ENCODE peak calls at places on chromosomes 5 and 9, in nine cellular contexts. One of them, this sample, is unnamed.

GRCh38 chr5:38783011-38783551 is 62.7 kb upstream of the OSMR start:
- ATAC-seq in SK-N-SH treated with all-trans-retinoic acid at 6 μM for 48 hours: peak; percentile 95
- ATAC-seq in stimulated activated naive B cell treated with anti-CD40 and anti-IgM and Interleukin-4, amounts not matched to agents 10 μg/mL and 1 μg/mL and 100 μg/mL, for 72 hours: no peak
- ATAC-seq in right cardiac atrium: peak; percentile 94
- ATAC-seq in activated T-helper 17 cell treated with anti-CD3 and anti-CD28 coated beads, Interleukin-2, amount 50 U/mL, for 72 hours: no peak
- ATAC-seq in activated CD4-positive, CD25-positive, alpha-beta regulatory T cell treated with anti-CD3 and anti-CD28 coated beads, Interleukin-2, amount 50 U/mL, for 24 hours: no peak
- ATAC-seq in activated naive CD8-positive, alpha-beta T cell treated with anti-CD3 and anti-CD28 coated beads, Interleukin-2, amount 10 ng/mL, durations not matched to agents 7 days and 5 days: no peak
- ATAC-seq in CD4-positive, alpha-beta T cell: no peak
- ATAC-seq in activated T-cell treated with anti-CD3 and anti-CD28 coated beads, Interleukin-2, amount 50 U/mL, for 72 hours: no peak
- ATAC-seq in this sample: no peak

GRCh38 chr5:109416882-109417281 is 7.1 kb upstream of the PJA2 start:
- ATAC-seq in CD4-positive, alpha-beta T cell: no peak
- ATAC-seq in activated T-helper 17 cell treated with anti-CD3 and anti-CD28 coated beads, Interleukin-2, amount 50 U/mL, for 72 hours: no peak
- ATAC-seq in activated naive CD8-positive, alpha-beta T cell treated with anti-CD3 and anti-CD28 coated beads, Interleukin-2, amount 10 ng/mL, durations not matched to agents 7 days and 5 days: no peak
- ATAC-seq in SK-N-SH treated with all-trans-retinoic acid at 6 μM for 48 hours: no peak
- ATAC-seq in stimulated activated naive B cell treated with anti-CD40 and anti-IgM and Interleukin-4, amounts not matched to agents 10 μg/mL and 1 μg/mL and 100 μg/mL, for 72 hours: no peak
- ATAC-seq in activated CD4-positive, CD25-positive, alpha-beta regulatory T cell treated with anti-CD3 and anti-CD28 coated beads, Interleukin-2, amount 50 U/mL, for 24 hours: no peak
- ATAC-seq in activated T-cell treated with anti-CD3 and anti-CD28 coated beads, Interleukin-2, amount 50 U/mL, for 72 hours: no peak
- ATAC-seq in right cardiac atrium: no peak
- ATAC-seq in this sample: no peak

GRCh38 chr9:20111173-20111843 is 322.5 kb upstream of the SLC24A2 start:
- ATAC-seq in activated naive CD8-positive, alpha-beta T cell treated with anti-CD3 and anti-CD28 coated beads, Interleukin-2, amount 10 ng/mL, durations not matched to agents 7 days and 5 days: no peak
- ATAC-seq in activated T-helper 17 cell treated with anti-CD3 and anti-CD28 coated beads, Interleukin-2, amount 50 U/mL, for 72 hours: no peak
- ATAC-seq in stimulated activated naive B cell treated with anti-CD40 and anti-IgM and Interleukin-4, amounts not matched to agents 10 μg/mL and 1 μg/mL and 100 μg/mL, for 72 hours: no peak
- ATAC-seq in CD4-positive, alpha-beta T cell: no peak
- ATAC-seq in SK-N-SH treated with all-trans-retinoic acid at 6 μM for 48 hours: no peak
- ATAC-seq in activated T-cell treated with anti-CD3 and anti-CD28 coated beads, Interleukin-2, amount 50 U/mL, for 72 hours: no peak
- ATAC-seq in activated CD4-positive, CD25-positive, alpha-beta regulatory T cell treated with anti-CD3 and anti-CD28 coated beads, Interleukin-2, amount 50 U/mL, for 24 hours: no peak
- ATAC-seq in right cardiac atrium: no peak
- ATAC-seq in this sample: no peak

GRCh38 chr5:17012289-17012688 is 76.2 kb upstream of the MYO10 start:
- ATAC-seq in CD4-positive, alpha-beta T cell: no peak
- ATAC-seq in right cardiac atrium: no peak
- ATAC-seq in activated naive CD8-positive, alpha-beta T cell treated with anti-CD3 and anti-CD28 coated beads, Interleukin-2, amount 10 ng/mL, durations not matched to agents 7 days and 5 days: no peak
- ATAC-seq in activated T-helper 17 cell treated with anti-CD3 and anti-CD28 coated beads, Interleukin-2, amount 50 U/mL, for 72 hours: no peak
- ATAC-seq in SK-N-SH treated with all-trans-retinoic acid at 6 μM for 48 hours: no peak
- ATAC-seq in activated CD4-positive, CD25-positive, alpha-beta regulatory T cell treated with anti-CD3 and anti-CD28 coated beads, Interleukin-2, amount 50 U/mL, for 24 hours: no peak
- ATAC-seq in activated T-cell treated with anti-CD3 and anti-CD28 coated beads, Interleukin-2, amount 50 U/mL, for 72 hours: no peak
- ATAC-seq in stimulated activated naive B cell treated with anti-CD40 and anti-IgM and Interleukin-4, amounts not matched to agents 10 μg/mL and 1 μg/mL and 100 μg/mL, for 72 hours: no peak
- ATAC-seq in this sample: no peak

GRCh38 chr5:53045263-53045662 is 56.1 kb downstream of the ITGA2 start:
- ATAC-seq in activated naive CD8-positive, alpha-beta T cell treated with anti-CD3 and anti-CD28 coated beads, Interleukin-2, amount 10 ng/mL, durations not matched to agents 7 days and 5 days: no peak
- ATAC-seq in CD4-positive, alpha-beta T cell: no peak
- ATAC-seq in stimulated activated naive B cell treated with anti-CD40 and anti-IgM and Interleukin-4, amounts not matched to agents 10 μg/mL and 1 μg/mL and 100 μg/mL, for 72 hours: no peak
- ATAC-seq in right cardiac atrium: peak; percentile 71
- ATAC-seq in activated CD4-positive, CD25-positive, alpha-beta regulatory T cell treated with anti-CD3 and anti-CD28 coated beads, Interleukin-2, amount 50 U/mL, for 24 hours: no peak
- ATAC-seq in activated T-cell treated with anti-CD3 and anti-CD28 coated beads, Interleukin-2, amount 50 U/mL, for 72 hours: no peak
- ATAC-seq in activated T-helper 17 cell treated with anti-CD3 and anti-CD28 coated beads, Interleukin-2, amount 50 U/mL, for 72 hours: no peak
- ATAC-seq in SK-N-SH treated with all-trans-retinoic acid at 6 μM for 48 hours: no peak
- ATAC-seq in this sample: no peak

GRCh38 chr5:151338734-151339133 is 8.6 kb downstream of the SLC36A2 start:
- ATAC-seq in activated naive CD8-positive, alpha-beta T cell treated with anti-CD3 and anti-CD28 coated beads, Interleukin-2, amount 10 ng/mL, durations not matched to agents 7 days and 5 days: peak; percentile 42
- ATAC-seq in activated T-cell treated with anti-CD3 and anti-CD28 coated beads, Interleukin-2, amount 50 U/mL, for 72 hours: no peak
- ATAC-seq in activated CD4-positive, CD25-positive, alpha-beta regulatory T cell treated with anti-CD3 and anti-CD28 coated beads, Interleukin-2, amount 50 U/mL, for 24 hours: no peak
- ATAC-seq in right cardiac atrium: no peak
- ATAC-seq in activated T-helper 17 cell treated with anti-CD3 and anti-CD28 coated beads, Interleukin-2, amount 50 U/mL, for 72 hours: no peak
- ATAC-seq in stimulated activated naive B cell treated with anti-CD40 and anti-IgM and Interleukin-4, amounts not matched to agents 10 μg/mL and 1 μg/mL and 100 μg/mL, for 72 hours: no peak
- ATAC-seq in CD4-positive, alpha-beta T cell: no peak
- ATAC-seq in SK-N-SH treated with all-trans-retinoic acid at 6 μM for 48 hours: no peak
- ATAC-seq in this sample: no peak

GRCh38 chr5:159891371-159891770 is 24.9 kb upstream of the ADRA1B start:
- ATAC-seq in right cardiac atrium: no peak
- ATAC-seq in stimulated activated naive B cell treated with anti-CD40 and anti-IgM and Interleukin-4, amounts not matched to agents 10 μg/mL and 1 μg/mL and 100 μg/mL, for 72 hours: no peak
- ATAC-seq in activated T-helper 17 cell treated with anti-CD3 and anti-CD28 coated beads, Interleukin-2, amount 50 U/mL, for 72 hours: no peak
- ATAC-seq in activated T-cell treated with anti-CD3 and anti-CD28 coated beads, Interleukin-2, amount 50 U/mL, for 72 hours: no peak
- ATAC-seq in SK-N-SH treated with all-trans-retinoic acid at 6 μM for 48 hours: no peak
- ATAC-seq in activated CD4-positive, CD25-positive, alpha-beta regulatory T cell treated with anti-CD3 and anti-CD28 coated beads, Interleukin-2, amount 50 U/mL, for 24 hours: no peak
- ATAC-seq in activated naive CD8-positive, alpha-beta T cell treated with anti-CD3 and anti-CD28 coated beads, Interleukin-2, amount 10 ng/mL, durations not matched to agents 7 days and 5 days: no peak
- ATAC-seq in CD4-positive, alpha-beta T cell: no peak
- ATAC-seq in this sample: no peak

GRCh38 chr5:11973469-11973868 is 69.2 kb upstream of the CTNND2 start:
- ATAC-seq in SK-N-SH treated with all-trans-retinoic acid at 6 μM for 48 hours: no peak
- ATAC-seq in CD4-positive, alpha-beta T cell: no peak
- ATAC-seq in activated CD4-positive, CD25-positive, alpha-beta regulatory T cell treated with anti-CD3 and anti-CD28 coated beads, Interleukin-2, amount 50 U/mL, for 24 hours: no peak
- ATAC-seq in right cardiac atrium: no peak
- ATAC-seq in stimulated activated naive B cell treated with anti-CD40 and anti-IgM and Interleukin-4, amounts not matched to agents 10 μg/mL and 1 μg/mL and 100 μg/mL, for 72 hours: no peak
- ATAC-seq in activated T-helper 17 cell treated with anti-CD3 and anti-CD28 coated beads, Interleukin-2, amount 50 U/mL, for 72 hours: no peak
- ATAC-seq in activated naive CD8-positive, alpha-beta T cell treated with anti-CD3 and anti-CD28 coated beads, Interleukin-2, amount 10 ng/mL, durations not matched to agents 7 days and 5 days: no peak
- ATAC-seq in activated T-cell treated with anti-CD3 and anti-CD28 coated beads, Interleukin-2, amount 50 U/mL, for 72 hours: no peak
- ATAC-seq in this sample: no peak

GRCh38 chr5:32279223-32279622 is 33.5 kb downstream of the MTMR12 start:
- ATAC-seq in activated T-cell treated with anti-CD3 and anti-CD28 coated beads, Interleukin-2, amount 50 U/mL, for 72 hours: no peak
- ATAC-seq in right cardiac atrium: no peak
- ATAC-seq in activated naive CD8-positive, alpha-beta T cell treated with anti-CD3 and anti-CD28 coated beads, Interleukin-2, amount 10 ng/mL, durations not matched to agents 7 days and 5 days: no peak
- ATAC-seq in activated CD4-positive, CD25-positive, alpha-beta regulatory T cell treated with anti-CD3 and anti-CD28 coated beads, Interleukin-2, amount 50 U/mL, for 24 hours: no peak
- ATAC-seq in activated T-helper 17 cell treated with anti-CD3 and anti-CD28 coated beads, Interleukin-2, amount 50 U/mL, for 72 hours: no peak
- ATAC-seq in SK-N-SH treated with all-trans-retinoic acid at 6 μM for 48 hours: no peak
- ATAC-seq in stimulated activated naive B cell treated with anti-CD40 and anti-IgM and Interleukin-4, amounts not matched to agents 10 μg/mL and 1 μg/mL and 100 μg/mL, for 72 hours: no peak
- ATAC-seq in CD4-positive, alpha-beta T cell: no peak
- ATAC-seq in this sample: no peak

GRCh38 chr5:156920861-156921431 is 42.1 kb downstream of the TIMD4 start:
- ATAC-seq in CD4-positive, alpha-beta T cell: no peak
- ATAC-seq in SK-N-SH treated with all-trans-retinoic acid at 6 μM for 48 hours: no peak
- ATAC-seq in activated T-cell treated with anti-CD3 and anti-CD28 coated beads, Interleukin-2, amount 50 U/mL, for 72 hours: peak; percentile 39
- ATAC-seq in stimulated activated naive B cell treated with anti-CD40 and anti-IgM and Interleukin-4, amounts not matched to agents 10 μg/mL and 1 μg/mL and 100 μg/mL, for 72 hours: peak; percentile 43
- ATAC-seq in right cardiac atrium: no peak
- ATAC-seq in activated T-helper 17 cell treated with anti-CD3 and anti-CD28 coated beads, Interleukin-2, amount 50 U/mL, for 72 hours: no peak
- ATAC-seq in activated CD4-positive, CD25-positive, alpha-beta regulatory T cell treated with anti-CD3 and anti-CD28 coated beads, Interleukin-2, amount 50 U/mL, for 24 hours: peak; percentile 40
- ATAC-seq in activated naive CD8-positive, alpha-beta T cell treated with anti-CD3 and anti-CD28 coated beads, Interleukin-2, amount 10 ng/mL, durations not matched to agents 7 days and 5 days: peak; percentile 11
- ATAC-seq in this sample: peak; percentile 34

GRCh38 chr5:38695021-38695961 is 138.8 kb upstream of the LIFR start:
- ATAC-seq in CD4-positive, alpha-beta T cell: no peak
- ATAC-seq in activated naive CD8-positive, alpha-beta T cell treated with anti-CD3 and anti-CD28 coated beads, Interleukin-2, amount 10 ng/mL, durations not matched to agents 7 days and 5 days: no peak
- ATAC-seq in SK-N-SH treated with all-trans-retinoic acid at 6 μM for 48 hours: no peak
- ATAC-seq in activated T-helper 17 cell treated with anti-CD3 and anti-CD28 coated beads, Interleukin-2, amount 50 U/mL, for 72 hours: no peak
- ATAC-seq in activated CD4-positive, CD25-positive, alpha-beta regulatory T cell treated with anti-CD3 and anti-CD28 coated beads, Interleukin-2, amount 50 U/mL, for 24 hours: no peak
- ATAC-seq in stimulated activated naive B cell treated with anti-CD40 and anti-IgM and Interleukin-4, amounts not matched to agents 10 μg/mL and 1 μg/mL and 100 μg/mL, for 72 hours: no peak
- ATAC-seq in right cardiac atrium: peak; percentile 25
- ATAC-seq in activated T-cell treated with anti-CD3 and anti-CD28 coated beads, Interleukin-2, amount 50 U/mL, for 72 hours: no peak
- ATAC-seq in this sample: no peak

GRCh38 chr9:77907581-77907980 is 124.0 kb downstream of the GNAQ start:
- ATAC-seq in activated T-helper 17 cell treated with anti-CD3 and anti-CD28 coated beads, Interleukin-2, amount 50 U/mL, for 72 hours: no peak
- ATAC-seq in right cardiac atrium: no peak
- ATAC-seq in activated CD4-positive, CD25-positive, alpha-beta regulatory T cell treated with anti-CD3 and anti-CD28 coated beads, Interleukin-2, amount 50 U/mL, for 24 hours: no peak
- ATAC-seq in SK-N-SH treated with all-trans-retinoic acid at 6 μM for 48 hours: peak; percentile 64
- ATAC-seq in activated naive CD8-positive, alpha-beta T cell treated with anti-CD3 and anti-CD28 coated beads, Interleukin-2, amount 10 ng/mL, durations not matched to agents 7 days and 5 days: no peak
- ATAC-seq in stimulated activated naive B cell treated with anti-CD40 and anti-IgM and Interleukin-4, amounts not matched to agents 10 μg/mL and 1 μg/mL and 100 μg/mL, for 72 hours: no peak
- ATAC-seq in activated T-cell treated with anti-CD3 and anti-CD28 coated beads, Interleukin-2, amount 50 U/mL, for 72 hours: no peak
- ATAC-seq in CD4-positive, alpha-beta T cell: no peak
- ATAC-seq in this sample: no peak